ENCODE peak calls at places on chromosomes 3 and 15, in eight cellular contexts. I, D, T, W, C, L, E and M are unnamed samples.

GRCh38 chr3:172617976-172618375 is 92.9 kb downstream of the NCEH1 start:
- DNase-seq in L (no peak), C (no peak), T (no peak), I (no peak), D (no peak), W (no peak), E (no peak), M (no peak)

GRCh38 chr3:42052132-42052866 is 38.9 kb upstream of the TRAK1 start:
- DNase-seq in E (no peak), D (no peak), L (peak; percentile 88), T (no peak), I (no peak), C (no peak), W (peak; percentile 70), M (no peak)

GRCh38 chr3:183180105-183180763 is 17.7 kb upstream of the LAMP3 start:
- DNase-seq in E (no peak), D (no peak), I (no peak), T (no peak), W (no peak), L (no peak), C (no peak), M (no peak)

GRCh38 chr3:7962244-7962643 is 539.4 kb upstream of the LMCD1 start:
- DNase-seq in E (no peak), W (no peak), D (no peak), T (no peak), L (no peak), C (no peak), I (no peak), M (no peak)

GRCh38 chr3:52349611-52350395 is 33.7 kb downstream of the DNAH1 start:
- DNase-seq in L (no peak), E (no peak), D (no peak), T (peak; percentile 16), W (no peak), C (no peak), I (no peak), M (no peak)

GRCh38 chr3:38028621-38029361 is 651 bp downstream of the PLCD1 start:
- DNase-seq in I (no peak), C (no peak), T (peak; percentile 56), W (no peak), E (no peak), D (no peak), L (no peak), M (no peak)

GRCh38 chr3:53618524-53618906 is 124.1 kb downstream of the CACNA1D start:
- DNase-seq in L (no peak), T (no peak), C (no peak), D (no peak), E (no peak), W (no peak), I (no peak), M (no peak)

GRCh38 chr3:185120126-185120525 is 32.7 kb downstream of the C3orf70 start:
- DNase-seq in T (no peak), D (no peak), I (no peak), E (no peak), L (no peak), C (no peak), W (no peak), M (no peak)

GRCh38 chr15:69288531-69289311 is 10.0 kb upstream of the PAQR5 start:
- DNase-seq in I (no peak), L (no peak), E (no peak), T (no peak), C (no peak), D (no peak), W (no peak), M (no peak)

GRCh38 chr15:39920510-39921273 is 626 bp upstream of the GPR176 start:
- DNase-seq in I (peak; percentile 71), L (peak; percentile 81), T (peak; percentile 86), D (peak; percentile 56), W (peak; percentile 88), C (peak; percentile 73), E (peak; percentile 80), M (peak; percentile 65)

GRCh38 chr3:98772022-98772421 is 8.9 kb downstream of the ST3GAL6 start:
- DNase-seq in E (no peak), W (no peak), D (no peak), I (no peak), L (no peak), T (no peak), C (no peak), M (no peak)

GRCh38 chr3:100111728-100112127 is 2.6 kb downstream of the FILIP1L start:
- DNase-seq in E (no peak), C (no peak), T (no peak), L (no peak), W (no peak), D (no peak), I (no peak), M (no peak)

GRCh38 chr3:58748024-58748423 is 81.5 kb upstream of the FAM3D start:
- DNase-seq in D (no peak), W (no peak), E (no peak), L (no peak), I (no peak), C (no peak), T (no peak), M (no peak)

GRCh38 chr3:187944391-187945179 is 199.3 kb upstream of the BCL6 start:
- DNase-seq in I (no peak), T (no peak), W (no peak), D (no peak), E (no peak), C (no peak), L (no peak), M (no peak)

GRCh38 chr3:74559301-74559700 is 55.2 kb downstream of the CNTN3 start:
- DNase-seq in E (no peak), W (no peak), D (no peak), L (no peak), T (no peak), I (no peak), C (no peak), M (no peak)

GRCh38 chr15:41564286-41564959 is 5.4 kb downstream of the TYRO3 start:
- DNase-seq in D (no peak), T (peak; percentile 6), C (peak; percentile 50), I (peak; percentile 46), W (no peak), E (no peak), L (no peak), M (no peak)

GRCh38 chr3:47162695-47163022 is 1.3 kb downstream of the SETD2 start:
- DNase-seq in I (no peak), T (no peak), E (no peak), L (peak; percentile 14), C (no peak), W (no peak), D (no peak), M (no peak)

GRCh38 chr3:63656791-63657190 is 4.3 kb downstream of the SNTN start:
- DNase-seq in D (no peak), L (peak; percentile 93), C (no peak), E (no peak), W (no peak), I (no peak), T (no peak), M (no peak)

GRCh38 chr15:93382196-93382820 is 293.3 kb upstream of the RGMA start:
- DNase-seq in T (no peak), E (peak; percentile 48), L (no peak), C (no peak), D (no peak), I (no peak), W (no peak), M (no peak)

GRCh38 chr3:139317660-139318430 is 26.0 kb upstream of the MRPS22 start:
- DNase-seq in I (no peak), T (no peak), C (no peak), L (no peak), D (no peak), W (no peak), E (no peak), M (no peak)

GRCh38 chr15:74843445-74843828 is 481 bp upstream of the ULK3 start:
- DNase-seq in C (no peak), L (no peak), I (no peak), T (no peak), W (no peak), D (no peak), E (no peak), M (no peak)

GRCh38 chr15:93072440-93073394 is 16.3 kb downstream of the RGMA start:
- DNase-seq in L (peak; percentile 71), C (peak; percentile 69), W (no peak), T (peak; percentile 92), I (peak; percentile 85), D (no peak), E (peak; percentile 63), M (peak; percentile 64)